ENCODE peak calls at places on chromosomes 11 and 22, in seven cellular contexts. S, O, B, G, K, Y and Q are unnamed samples. For H3K9me3, the result is how much of the 10 kb centered on the place peaks cover.

GRCh38 chr11:35047179-35047578 is 91.8 kb upstream of the CD44 start:
- DNase-seq in S (no peak), O (no peak), B (no peak), G (no peak), K (no peak), Y (no peak), Q (no peak)

GRCh38 chr11:115087791-115088190 is 409.5 kb downstream of the NXPE2 start:
- DNase-seq in S (no peak), O (no peak), B (no peak), G (no peak), K (no peak), Y (no peak), Q (no peak)

GRCh38 chr11:133318221-133318620 is 214.1 kb downstream of the OPCML start:
- DNase-seq in S (no peak), O (no peak), B (no peak), G (no peak), K (no peak), Y (no peak), Q (no peak)

GRCh38 chr22:20782601-20783299 is 8.8 kb downstream of the SERPIND1 start:
- DNase-seq in S (no peak), O (no peak), B (no peak), G (no peak), K (no peak), Y (no peak), Q (no peak)

GRCh38 chr22:19756288-19757128 is 4.1 kb upstream of the TBX1 start:
- DNase-seq in S (peak), O (no peak), B (no peak), G (no peak), K (no peak), Y (no peak), Q (peak)

GRCh38 chr11:120546312-120547205 is 35.0 kb downstream of the GRIK4 start:
- DNase-seq in S (peak), O (no peak), B (peak), G (peak), K (no peak), Y (peak), Q (peak)

GRCh38 chr11:705646-706438 is at the start of gene EPS8L2:
- DNase-seq in S (peak), O (no peak), B (peak), G (no peak), K (no peak), Y (no peak), Q (peak)

GRCh38 chr11:94734563-94735275 is 33.4 kb upstream of the AMOTL1 start:
- DNase-seq in S (peak), O (no peak), B (no peak), G (no peak), K (no peak), Y (no peak), Q (no peak)

GRCh38 chr11:127308291-127308690 is 307.7 kb upstream of the KIRREL3 start:
- DNase-seq in S (no peak), O (no peak), B (no peak), G (no peak), K (no peak), Y (no peak), Q (no peak)

GRCh38 chr22:25749420-25750169 is 7.6 kb downstream of the MYO18B start:
- DNase-seq in S (no peak), O (no peak), B (no peak), G (no peak), K (no peak), Y (no peak), Q (no peak)
- H3K4me3 ChIP-seq in S (no peak), O (no peak), B (no peak), G (no peak), K (no peak), Y (no peak), Q (no peak)

DNA sequence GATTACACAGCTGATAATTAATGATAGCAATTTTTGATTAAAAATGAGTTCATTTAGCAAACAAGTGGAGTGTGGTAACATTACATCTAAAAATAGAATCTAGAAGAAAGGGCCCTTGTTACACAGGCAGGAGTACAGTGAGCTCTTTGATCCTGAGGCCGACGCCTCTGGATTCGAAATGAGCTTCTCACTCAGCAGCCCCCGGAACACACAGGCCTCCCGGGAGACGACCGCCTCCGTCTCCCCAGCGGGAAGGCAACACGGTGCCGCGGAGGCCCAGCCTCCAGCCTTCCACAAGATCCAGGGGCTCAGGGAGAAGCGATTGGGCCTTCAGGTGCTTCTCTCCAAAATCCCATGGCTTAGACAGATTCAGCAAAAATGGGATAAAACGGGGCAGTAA is 379.1 kb downstream of the BRD1 start:
- DNase-seq in S (no peak), O (no peak), B (peak), G (no peak), K (no peak), Y (no peak), Q (no peak)
- H3K9me3 ChIP-seq in S (under half), O (under half), B (under half), G (half or more), K (under half), Y (half or more), Q (under half)

GRCh38 chr22:27919222-27919942 is at the start of gene PITPNB:
- DNase-seq in S (peak), O (peak), B (peak), G (peak), K (peak), Y (peak), Q (peak)

GRCh38 chr22:27918351-27919221 is 470 bp downstream of the PITPNB start:
- DNase-seq in S (peak), O (no peak), B (peak), G (no peak), K (peak), Y (peak), Q (peak)

GRCh38 chr22:27925331-27925730 is 6.3 kb upstream of the PITPNB start:
- DNase-seq in S (no peak), O (no peak), B (no peak), G (no peak), K (no peak), Y (no peak), Q (no peak)

GRCh38 chr22:27919943-27920755 is 1.1 kb upstream of the PITPNB start:
- DNase-seq in S (peak), O (no peak), B (peak), G (no peak), K (no peak), Y (peak), Q (peak)
- TF ChIP-seq CTCF in S (no peak), O (no peak), B (no peak), G (peak), K (no peak), Y (peak), Q (no peak)

DNA sequence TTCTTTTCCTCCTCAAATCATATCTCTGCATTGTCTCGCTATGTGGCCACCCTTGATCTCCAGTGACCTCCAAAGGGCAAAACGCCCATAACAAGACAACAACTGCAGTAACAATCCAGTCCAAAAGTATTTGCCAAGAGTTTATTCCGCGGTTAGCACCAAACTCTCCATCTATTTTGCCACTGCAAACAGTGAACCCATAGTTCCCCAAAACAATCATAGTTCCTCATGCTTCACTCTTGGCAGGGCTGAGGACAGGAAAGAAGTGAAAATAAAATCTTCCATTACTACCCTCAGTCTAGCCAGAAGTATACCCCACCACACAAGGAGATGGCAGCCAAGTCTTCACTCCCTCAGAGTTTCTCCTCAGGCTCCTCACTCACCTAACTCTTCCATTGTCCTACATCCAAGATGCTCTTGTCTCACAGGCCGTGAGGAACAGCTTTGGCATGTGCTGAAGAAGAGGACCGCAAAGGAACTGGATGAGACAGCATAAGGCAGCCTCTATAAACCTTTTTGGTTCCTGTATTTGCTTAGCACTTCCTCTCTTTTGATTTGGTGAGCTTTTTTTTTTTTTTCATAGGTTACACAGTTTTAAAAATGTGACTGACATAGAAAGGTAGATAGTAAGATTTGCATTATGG is at the start of gene LPXN:
- DNase-seq in S (no peak), O (no peak), B (no peak), G (no peak), K (no peak), Y (peak), Q (no peak)
- H3K4me3 ChIP-seq in S (no peak), O (peak), B (no peak), G (peak), K (peak), Y (no peak), Q (peak)

DNA sequence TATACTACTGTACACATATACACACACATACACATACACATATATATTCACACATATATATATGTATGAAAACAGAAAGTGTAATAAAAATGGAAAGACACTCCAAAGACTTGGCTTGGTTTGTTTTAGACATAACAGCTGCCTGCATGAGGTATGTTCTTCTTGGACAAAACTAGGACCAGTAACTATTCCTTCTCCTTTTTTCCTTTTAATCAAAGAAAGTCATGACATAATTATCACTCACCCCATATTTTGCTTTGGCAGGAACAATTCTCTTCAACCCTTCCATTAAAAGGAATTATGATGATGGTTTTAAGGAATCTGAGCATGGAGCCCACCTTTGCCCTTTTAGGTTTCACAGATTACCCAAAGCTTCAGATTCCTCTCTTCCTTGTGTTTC is at the start of gene OR5D14:
- DNase-seq in S (no peak), O (no peak), B (no peak), G (no peak), K (no peak), Y (no peak), Q (no peak)
- H3K9me3 ChIP-seq in S (under half), O (under half), B (under half), G (under half), K (under half), Y (under half), Q (under half)

GRCh38 chr11:102830328-102830727 is 13.1 kb downstream of the MMP3 start:
- DNase-seq in S (no peak), O (no peak), B (no peak), G (no peak), K (no peak), Y (peak), Q (no peak)

GRCh38 chr11:102831709-102832492 is 11.5 kb downstream of the MMP3 start:
- DNase-seq in S (no peak), O (no peak), B (no peak), G (no peak), K (no peak), Y (no peak), Q (no peak)

GRCh38 chr11:102829671-102830070 is 13.7 kb downstream of the MMP3 start:
- DNase-seq in S (no peak), O (no peak), B (no peak), G (no peak), K (no peak), Y (no peak), Q (no peak)

GRCh38 chr11:102832612-102833011 is 10.8 kb downstream of the MMP3 start:
- DNase-seq in S (no peak), O (no peak), B (no peak), G (no peak), K (no peak), Y (no peak), Q (no peak)

DNA sequence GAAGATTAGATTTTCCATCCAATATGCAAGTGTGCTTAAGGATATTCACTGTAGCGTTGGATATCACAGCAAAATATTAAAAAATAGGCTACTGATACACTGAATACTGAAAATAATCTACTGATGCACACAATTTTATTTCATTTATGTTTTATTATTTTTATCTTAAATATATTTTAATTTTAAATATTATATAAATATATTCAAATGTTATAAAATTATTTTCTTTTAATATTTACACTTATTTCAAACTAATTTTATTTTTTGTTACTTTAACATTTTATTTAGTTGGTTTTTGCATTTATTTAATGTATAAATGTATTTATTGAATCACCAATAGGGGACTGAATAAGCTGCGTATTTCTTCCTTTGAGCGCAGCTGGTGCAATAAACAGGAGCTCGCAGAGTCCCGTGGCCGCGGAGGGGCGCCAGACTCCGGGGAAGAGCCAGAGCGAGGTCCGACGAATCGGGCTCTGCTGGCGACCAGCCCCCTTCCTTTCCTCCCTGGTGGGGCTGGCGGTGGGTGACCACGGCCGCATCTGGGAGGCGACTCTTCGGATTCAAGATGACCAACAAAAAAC is 12.2 kb downstream of the MMP3 start:
- DNase-seq in S (peak), O (no peak), B (no peak), G (no peak), K (peak), Y (peak), Q (peak)
- TF ChIP-seq CTCF in S (peak), O (no peak), B (peak), G (peak), K (peak), Y (peak), Q (peak)